ENCODE peak calls at places on chromosomes 7 and 10, in four cellular contexts. Y is HepG2, Q is A549, Z is K562. B is an unnamed sample.

GRCh38 chr10:12606461-12606860 is 257.1 kb downstream of the CAMK1D start:
- DNase-seq in Z (no peak), Q (no peak), Y (no peak), B (no peak)

GRCh38 chr7:106312099-106312871 is 27.5 kb upstream of the NAMPT start:
- DNase-seq in Q (no peak), Y (no peak), Z (no peak), B (no peak)

GRCh38 chr7:137885623-137886022 is 38.8 kb upstream of the DGKI start:
- DNase-seq in Q (no peak), Y (no peak), Z (no peak), B (peak; percentile 29)

GRCh38 chr10:113993489-113993932 is 50.2 kb upstream of the ADRB1 start:
- DNase-seq in Z (no peak), Q (no peak), Y (no peak), B (no peak)

GRCh38 chr10:86601956-86602592 is 52.3 kb upstream of the OPN4 start:
- DNase-seq in Y (peak; percentile 63), Q (no peak), Z (no peak), B (no peak)

GRCh38 chr7:101884671-101885596 is 67.5 kb downstream of the CUX1 start:
- DNase-seq in Q (no peak), Y (no peak), Z (no peak), B (no peak)

GRCh38 chr7:44305564-44306507 is 19.6 kb downstream of the CAMK2B start:
- DNase-seq in Y (no peak), Q (no peak), Z (no peak), B (peak; percentile 32)

GRCh38 chr7:38465946-38466345 is 165.2 kb downstream of the AMPH start:
- DNase-seq in Z (no peak), Q (no peak), Y (no peak), B (no peak)

GRCh38 chr7:108313086-108313485 is 143.2 kb downstream of the NRCAM start:
- DNase-seq in Y (no peak), Z (no peak), Q (no peak), B (no peak)

GRCh38 chr10:128881086-128881485 is 586.0 kb upstream of the MGMT start:
- DNase-seq in Q (no peak), Z (no peak), Y (no peak), B (peak; percentile 4)

GRCh38 chr7:103851357-103851756 is 138.1 kb downstream of the RELN start:
- DNase-seq in Z (peak; percentile 30), Q (no peak), Y (no peak), B (no peak)

GRCh38 chr7:4169505-4169904 is 512.6 kb upstream of the FOXK1 start:
- DNase-seq in Y (no peak), Q (no peak), Z (no peak), B (no peak)

GRCh38 chr10:60573342-60573741 is 183.7 kb upstream of the ANK3 start:
- DNase-seq in Z (no peak), Q (no peak), Y (no peak), B (no peak)

GRCh38 chr10:37379991-37380390 is 254.6 kb downstream of the ANKRD30A start:
- DNase-seq in Q (peak; percentile 58), Z (no peak), Y (no peak), B (no peak)

GRCh38 chr7:232571-233455 is 40.4 kb downstream of the FAM20C start:
- DNase-seq in Q (no peak), Z (no peak), Y (no peak), B (no peak)

GRCh38 chr10:33521904-33522303 is 187.4 kb upstream of the NRP1 start:
- DNase-seq in Y (no peak), Q (no peak), Z (no peak), B (no peak)

GRCh38 chr7:98323597-98324322 is 42.3 kb downstream of the BRI3 start:
- DNase-seq in Z (no peak), Y (no peak), Q (no peak), B (peak; percentile 33)

GRCh38 chr7:114647518-114647917 is 232.9 kb downstream of the FOXP2 start:
- DNase-seq in Z (no peak), Q (no peak), Y (no peak), B (no peak)

GRCh38 chr7:3912291-3912690 is 611.2 kb downstream of the SDK1 start:
- DNase-seq in Z (no peak), Q (no peak), Y (no peak), B (no peak)

GRCh38 chr10:4835494-4835918 is 9.5 kb downstream of the AKR1E2 start:
- DNase-seq in Q (no peak), Z (no peak), Y (no peak), B (no peak)

GRCh38 chr10:110644598-110645462 is 694 bp downstream of the RBM20 start:
- DNase-seq in Q (no peak), Z (peak; percentile 57), Y (no peak), B (no peak)

GRCh38 chr10:129372168-129372567 is 94.9 kb upstream of the MGMT start:
- DNase-seq in Z (no peak), Q (no peak), Y (no peak), B (no peak)

GRCh38 chr7:80040752-80041151 is 93.9 kb upstream of the GNAI1 start:
- DNase-seq in Y (no peak), Q (no peak), Z (no peak), B (no peak)

GRCh38 chr7:106480161-106480579 is 180.8 kb downstream of the CCDC71L start:
- DNase-seq in Z (no peak), Q (no peak), Y (no peak), B (no peak)

GRCh38 chr10:61986788-61987187 is 85.3 kb downstream of the ARID5B start:
- DNase-seq in Z (no peak), Q (no peak), Y (no peak), B (no peak)

GRCh38 chr7:78769551-78770101 is 683.8 kb downstream of the MAGI2 start:
- DNase-seq in Y (no peak), Z (no peak), Q (no peak), B (no peak)

GRCh38 chr7:29641651-29642050 is 78.0 kb downstream of the PRR15 start:
- DNase-seq in Q (no peak), Z (no peak), Y (no peak), B (no peak)

GRCh38 chr7:74418076-74418475 is 35.6 kb upstream of the GTF2IRD1 start:
- DNase-seq in Z (no peak), Q (no peak), Y (no peak), B (no peak)

GRCh38 chr7:129781128-129781855 is 169.8 kb downstream of the NRF1 start:
- DNase-seq in Q (no peak), Y (no peak), Z (no peak), B (no peak)

GRCh38 chr7:7122701-7123281 is 59.6 kb upstream of the C1GALT1 start:
- DNase-seq in Y (no peak), Z (no peak), Q (no peak), B (no peak)

GRCh38 chr7:157412021-157412443 is 75.2 kb downstream of the DNAJB6 start:
- DNase-seq in Q (no peak), Z (no peak), Y (no peak), B (no peak)

GRCh38 chr7:43308913-43309789 is 196.7 kb downstream of the HECW1 start:
- DNase-seq in Z (no peak), Y (no peak), Q (no peak), B (no peak)

GRCh38 chr10:3048114-3049019 is 19.0 kb upstream of the PFKP start:
- DNase-seq in Q (no peak), Z (peak; percentile 68), Y (no peak), B (no peak)

GRCh38 chr7:84686373-84686772 is 491.8 kb upstream of the SEMA3A start:
- DNase-seq in Y (no peak), Z (no peak), Q (peak; percentile 41), B (no peak)

DNA sequence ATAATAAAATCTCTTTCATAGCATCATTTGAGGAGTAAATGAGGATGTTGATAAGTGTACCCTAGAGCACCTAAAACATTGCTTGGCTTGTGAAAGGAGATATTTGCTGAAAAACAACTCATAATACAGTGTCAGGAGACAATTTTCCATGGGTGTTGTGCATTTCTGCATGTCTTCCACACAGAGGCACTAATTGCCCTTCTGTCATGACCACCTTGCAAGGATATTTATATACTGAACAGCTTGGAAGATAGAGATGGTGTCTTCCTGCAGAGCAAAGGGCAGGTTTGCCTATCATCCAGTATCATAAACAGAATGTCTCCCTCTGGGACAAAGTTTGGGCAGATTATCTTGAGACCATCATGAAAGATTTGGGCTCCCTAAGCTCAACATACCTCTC is 495.2 kb upstream of the LRRN3 start:
- DNase-seq in Y (no peak), Q (peak; percentile 44), Z (peak; percentile 4), B (no peak)
- TF ChIP-seq RFX5 in Y (no peak), Q (no peak), Z (no peak), B (no peak)

DNA sequence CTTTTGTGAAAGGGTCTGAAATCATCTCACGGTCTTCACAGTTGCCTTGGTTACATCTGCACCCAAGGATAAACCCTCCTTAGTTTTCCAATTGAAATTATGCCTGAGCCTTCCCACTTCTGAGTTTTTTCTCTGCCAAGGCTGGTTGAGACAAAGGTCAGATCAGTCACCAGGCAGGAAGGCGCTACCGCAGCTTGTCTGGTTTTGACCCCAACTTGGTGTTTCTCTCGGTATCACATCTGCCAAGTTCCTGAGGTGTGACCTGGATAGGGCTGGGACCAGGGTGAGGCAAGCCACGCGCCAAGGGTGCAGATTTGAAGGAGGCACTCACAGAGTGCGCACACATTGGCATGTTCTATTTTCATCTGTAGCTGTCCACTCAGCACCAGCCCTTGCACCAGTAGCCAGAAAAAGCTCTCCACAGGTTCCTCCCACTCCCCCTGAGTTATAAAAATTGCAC is 62.9 kb upstream of the LRRC4 start:
- DNase-seq in Q (no peak), Y (no peak), Z (no peak), B (no peak)
- TF ChIP-seq JUN in Q (no peak), Y (no peak), Z (no peak), B (no peak)

DNA sequence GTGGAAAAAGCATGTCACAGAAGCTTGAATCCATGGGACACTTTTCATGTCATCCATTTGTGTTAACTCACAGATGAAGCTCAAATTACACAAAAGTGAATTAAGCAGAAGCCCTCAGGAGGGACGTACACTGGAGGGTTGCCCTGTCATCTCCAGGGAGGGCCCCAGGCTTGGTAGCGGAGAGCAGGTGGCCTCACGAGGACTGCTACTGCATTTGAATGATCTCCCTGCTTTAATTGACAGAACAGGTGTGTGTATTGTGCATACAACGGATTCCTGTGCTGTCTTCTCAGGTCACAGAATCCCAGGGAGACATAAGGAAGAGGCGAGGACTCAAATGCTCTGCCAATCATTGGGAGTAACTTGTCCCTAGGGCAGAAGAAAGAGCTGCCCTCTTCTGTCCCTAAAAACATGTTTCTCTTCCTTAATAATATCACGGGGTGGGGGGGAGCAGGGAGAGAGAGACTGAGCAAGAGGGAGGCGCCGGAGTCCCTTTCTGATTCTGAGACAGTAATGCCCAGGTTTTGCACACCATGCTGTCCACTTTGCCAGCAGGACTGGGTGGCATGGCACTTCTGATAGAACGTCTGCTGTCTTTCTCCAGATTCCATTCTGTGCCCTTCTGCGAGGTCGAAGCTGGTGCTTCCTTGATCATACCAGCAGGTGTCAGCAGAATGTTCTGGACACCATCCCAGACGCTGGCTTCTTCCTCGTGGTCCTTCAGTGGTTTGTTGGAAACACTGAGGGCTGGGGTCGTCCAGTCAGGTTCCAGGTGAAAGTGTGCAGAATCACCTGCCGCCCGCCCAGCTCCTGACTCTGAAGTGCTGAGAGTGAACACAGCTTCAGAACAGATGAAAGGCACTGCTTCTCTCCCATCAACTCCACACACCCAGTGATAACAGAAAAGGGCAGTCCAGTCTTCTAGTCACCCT is 26.1 kb upstream of the RASGEF1A start:
- DNase-seq in Q (peak; percentile 68), Z (peak; percentile 68), Y (peak; percentile 21), B (no peak)
- TF ChIP-seq RFX5 in Q (no peak), Z (no peak), Y (no peak), B (no peak)

GRCh38 chr10:15705298-15705697 is 14.4 kb downstream of the ITGA8 start:
- DNase-seq in Y (no peak), Z (no peak), Q (no peak), B (no peak)
- TF ChIP-seq JUN in Y (no peak), Z (no peak), Q (no peak), B (no peak)

GRCh38 chr10:1465421-1465902 is 271.9 kb downstream of the ADARB2 start:
- DNase-seq in Y (no peak), Z (no peak), Q (no peak), B (no peak)
- TF ChIP-seq RFX5 in Y (no peak), Z (no peak), Q (no peak), B (no peak)

B was measured in H1.